ENCODE peak calls at places on chromosomes 5 and 9, in nine cellular contexts. R, P, G, C, T, I, N, D and M are unnamed samples.
A peak's percentile ranks its signal among the peaks of the same experiment; 100 is the strongest.

GRCh38 chr5:68057186-68057585 is 158.4 kb upstream of the PIK3R1 start:
- DNase-seq in C (peak; percentile 27), G (no peak), P (no peak), N (no peak), T (no peak), I (no peak), R (no peak), D (no peak), M (no peak)

GRCh38 chr9:131704195-131704983 is 35.5 kb downstream of the RAPGEF1 start:
- DNase-seq in T (peak; percentile 34), D (no peak), R (no peak), C (no peak), P (no peak), I (no peak), G (no peak), N (no peak), M (no peak)

GRCh38 chr5:1763548-1763911 is 36.1 kb downstream of the MRPL36 start:
- DNase-seq in G (peak; percentile 85), P (peak; percentile 81), N (peak; percentile 41), C (peak; percentile 63), R (peak; percentile 64), I (peak; percentile 60), D (peak; percentile 37), T (peak; percentile 56), M (peak; percentile 29)

GRCh38 chr9:76699966-76700365 is 64.3 kb upstream of the PCA3 start:
- DNase-seq in C (no peak), I (no peak), N (no peak), T (no peak), D (no peak), R (peak; percentile 84), P (peak; percentile 61), G (peak; percentile 82), M (no peak)

GRCh38 chr9:98374385-98375051 is 119.1 kb upstream of the TBC1D2 start:
- DNase-seq in I (no peak), P (peak; percentile 97), R (peak; percentile 72), T (peak; percentile 82), D (peak; percentile 7), G (peak; percentile 96), N (no peak), C (peak; percentile 87), M (no peak)

GRCh38 chr5:53571403-53571802 is 11.0 kb downstream of the NDUFS4 start:
- DNase-seq in I (no peak), C (no peak), R (no peak), N (no peak), G (no peak), D (no peak), P (no peak), T (no peak), M (no peak)

GRCh38 chr9:129111762-129112151 is 542 bp downstream of the PTPA start:
- DNase-seq in D (no peak), I (no peak), C (peak; percentile 42), R (peak; percentile 56), P (peak; percentile 48), G (peak; percentile 56), N (no peak), T (peak; percentile 59), M (peak; percentile 64)

GRCh38 chr9:128304151-128304970 is 17.9 kb downstream of the TRUB2 start:
- DNase-seq in C (no peak), N (no peak), D (no peak), G (no peak), T (no peak), P (peak; percentile 20), R (no peak), I (no peak), M (no peak)

GRCh38 chr9:36836486-36836885 is 197.6 kb downstream of the PAX5 start:
- DNase-seq in T (no peak), P (no peak), G (no peak), N (no peak), C (no peak), D (no peak), I (no peak), R (no peak), M (no peak)

GRCh38 chr9:31251386-31251785 is 1133.1 kb upstream of the ACO1 start:
- DNase-seq in G (no peak), R (no peak), N (no peak), I (no peak), T (no peak), C (no peak), D (no peak), P (no peak), M (no peak)

GRCh38 chr9:89806371-89807100 is 201.7 kb downstream of the GADD45G start:
- DNase-seq in R (peak; percentile 50), P (peak; percentile 6), D (no peak), T (no peak), N (no peak), C (no peak), I (no peak), G (peak; percentile 25), M (no peak)

GRCh38 chr5:82406200-82406773 is 128.1 kb upstream of the RPS23 start:
- DNase-seq in R (peak; percentile 91), C (no peak), G (peak; percentile 98), D (no peak), T (no peak), N (no peak), I (no peak), P (peak; percentile 100), M (no peak)

GRCh38 chr5:56307714-56308346 is 74.7 kb upstream of the ANKRD55 start:
- DNase-seq in R (no peak), I (no peak), D (no peak), T (peak; percentile 54), C (peak; percentile 64), G (peak; percentile 37), P (no peak), N (no peak), M (no peak)

GRCh38 chr9:23081377-23081776 is 634.8 kb downstream of the DMRTA1 start:
- DNase-seq in P (no peak), T (no peak), N (no peak), G (no peak), R (no peak), C (no peak), I (no peak), D (no peak), M (no peak)

GRCh38 chr5:149811453-149811852 is 81.3 kb downstream of the PPARGC1B start:
- DNase-seq in C (no peak), T (no peak), N (no peak), R (no peak), G (no peak), P (no peak), I (no peak), D (no peak), M (no peak)

GRCh38 chr9:130770679-130771442 is 64.2 kb upstream of the ABL1 start:
- DNase-seq in C (peak; percentile 63), I (no peak), D (peak; percentile 62), R (peak; percentile 81), N (no peak), P (peak; percentile 87), G (peak; percentile 86), T (no peak), M (no peak)

GRCh38 chr5:166117062-166117743 is 2174.2 kb upstream of the WWC1 start:
- DNase-seq in P (no peak), D (no peak), T (no peak), R (no peak), N (no peak), C (no peak), G (no peak), I (no peak), M (no peak)

GRCh38 chr5:151196556-151197290 is 27.2 kb downstream of the CCDC69 start:
- DNase-seq in P (no peak), G (no peak), D (no peak), C (no peak), N (no peak), I (peak; percentile 17), T (peak; percentile 69), R (no peak), M (no peak)

GRCh38 chr5:54844905-54845566 is 140.4 kb downstream of the ESM1 start:
- DNase-seq in N (no peak), R (peak; percentile 77), I (no peak), T (no peak), D (peak; percentile 69), P (peak; percentile 83), G (peak; percentile 79), C (peak; percentile 18), M (no peak)

GRCh38 chr5:40376566-40376965 is 303.1 kb upstream of the PTGER4 start:
- DNase-seq in P (no peak), D (no peak), N (no peak), T (no peak), C (no peak), R (no peak), I (no peak), G (no peak), M (no peak)
- H3K4me3 ChIP-seq in P (no peak overlapping the region), D (no peak overlapping the region), N (no peak overlapping the region), T (no peak overlapping the region), C (no peak overlapping the region), R (no peak overlapping the region), I (no peak overlapping the region), G (no peak overlapping the region), M (no peak overlapping the region)

GRCh38 chr5:38613475-38613874 is 57.0 kb upstream of the LIFR start:
- DNase-seq in C (no peak), P (no peak), D (no peak), I (no peak), G (no peak), R (no peak), N (no peak), T (no peak), M (no peak)
- TF ChIP-seq CTCF in C (no peak), P (no peak), D (no peak), I (no peak), G (no peak), R (no peak), N (no peak), T (no peak), M (no peak)

GRCh38 chr9:126480810-126481209 is 132.9 kb upstream of the LMX1B start:
- DNase-seq in D (no peak), I (no peak), C (no peak), G (no peak), N (no peak), P (no peak), R (no peak), T (no peak), M (no peak)

GRCh38 chr9:126482361-126483044 is 131.2 kb upstream of the LMX1B start:
- DNase-seq in D (no peak), I (no peak), N (no peak), T (no peak), P (peak; percentile 20), R (peak; percentile 93), C (no peak), G (peak; percentile 84), M (peak; percentile 77)

GRCh38 chr9:126479515-126479914 is 134.2 kb upstream of the LMX1B start:
- DNase-seq in P (no peak), D (no peak), N (no peak), T (no peak), G (no peak), R (no peak), C (no peak), I (no peak), M (no peak)

GRCh38 chr9:126483468-126484056 is 130.2 kb upstream of the LMX1B start:
- DNase-seq in P (no peak), D (no peak), R (no peak), I (no peak), G (no peak), T (no peak), C (no peak), N (no peak), M (no peak)

GRCh38 chr9:126481862-126482261 is 131.9 kb upstream of the LMX1B start:
- DNase-seq in N (no peak), P (no peak), D (no peak), I (no peak), G (no peak), R (no peak), C (no peak), T (no peak), M (no peak)
- H3K4me3 ChIP-seq in N (no peak overlapping the region), P (no peak overlapping the region), D (no peak overlapping the region), I (no peak overlapping the region), G (no peak overlapping the region), R (no peak overlapping the region), C (no peak overlapping the region), T (no peak overlapping the region), M (peak overlapping the region; percentile 33)

GRCh38 chr9:5486988-5487387 is 23.3 kb upstream of the PDCD1LG2 start:
- DNase-seq in P (no peak), N (no peak), R (no peak), D (no peak), I (no peak), G (no peak), T (no peak), C (no peak), M (no peak)
- TF ChIP-seq CTCF in P (no peak), N (no peak), R (no peak), D (no peak), I (no peak), G (no peak), T (no peak), C (no peak), M (no peak)